ENCODE peak calls at places on chromosomes 6 and 20, in six cellular contexts. One of them, this sample, is unnamed.

GRCh38 chr6:109445382-109445781 is 4.9 kb downstream of the SMPD2 start:
- DNase-seq in neuronal stem cell: no peak
- DNase-seq in adrenal gland: no peak
- DNase-seq in pancreas: no peak
- DNase-seq in heart right ventricle: no peak
- DNase-seq in A549: peak; percentile 25
- DNase-seq in this sample: no peak

GRCh38 chr6:142942805-142943227 is 2.2 kb downstream of the HIVEP2 start:
- DNase-seq in neuronal stem cell: no peak
- DNase-seq in adrenal gland: no peak
- DNase-seq in pancreas: no peak
- DNase-seq in heart right ventricle: no peak
- DNase-seq in A549: peak; percentile 34
- DNase-seq in this sample: no peak

GRCh38 chr20:60101894-60102281 is 143.7 kb downstream of the CDH26 start:
- DNase-seq in neuronal stem cell: no peak
- DNase-seq in adrenal gland: no peak
- DNase-seq in pancreas: no peak
- DNase-seq in heart right ventricle: no peak
- DNase-seq in A549: no peak
- DNase-seq in this sample: no peak

GRCh38 chr6:48476257-48476656 is 365.3 kb upstream of the PTCHD4 start:
- DNase-seq in neuronal stem cell: peak; percentile 6
- DNase-seq in adrenal gland: no peak
- DNase-seq in pancreas: no peak
- DNase-seq in heart right ventricle: no peak
- DNase-seq in A549: no peak
- DNase-seq in this sample: no peak

GRCh38 chr6:29016559-29017427 is 11.7 kb upstream of the ZNF311 start:
- DNase-seq in neuronal stem cell: peak; percentile 89
- DNase-seq in adrenal gland: peak; percentile 56
- DNase-seq in pancreas: peak; percentile 87
- DNase-seq in heart right ventricle: peak; percentile 80
- DNase-seq in A549: peak; percentile 46
- DNase-seq in this sample: peak; percentile 67

GRCh38 chr20:37941332-37941731 is 38.4 kb downstream of the VSTM2L start:
- DNase-seq in neuronal stem cell: no peak
- DNase-seq in adrenal gland: no peak
- DNase-seq in pancreas: no peak
- DNase-seq in heart right ventricle: no peak
- DNase-seq in A549: peak; percentile 40
- DNase-seq in this sample: no peak

GRCh38 chr6:145963216-145964068 is 716 bp downstream of the SHPRH start:
- DNase-seq in neuronal stem cell: peak; percentile 1
- DNase-seq in adrenal gland: no peak
- DNase-seq in pancreas: peak; percentile 73
- DNase-seq in heart right ventricle: no peak
- DNase-seq in A549: peak; percentile 38
- DNase-seq in this sample: peak; percentile 48

GRCh38 chr6:49898904-49899566 is 32.7 kb upstream of the CRISP1 start:
- DNase-seq in neuronal stem cell: no peak
- DNase-seq in adrenal gland: no peak
- DNase-seq in pancreas: no peak
- DNase-seq in heart right ventricle: no peak
- DNase-seq in A549: no peak
- DNase-seq in this sample: no peak

GRCh38 chr6:108710560-108710959 is 137.7 kb upstream of the ARMC2 start:
- DNase-seq in neuronal stem cell: no peak
- DNase-seq in adrenal gland: no peak
- DNase-seq in pancreas: no peak
- DNase-seq in heart right ventricle: no peak
- DNase-seq in A549: no peak
- DNase-seq in this sample: no peak

GRCh38 chr6:17865243-17865642 is 122.2 kb downstream of the KIF13A start:
- DNase-seq in neuronal stem cell: no peak
- DNase-seq in adrenal gland: no peak
- DNase-seq in pancreas: no peak
- DNase-seq in heart right ventricle: no peak
- DNase-seq in A549: no peak
- DNase-seq in this sample: no peak

GRCh38 chr6:137291441-137291840 is 72.3 kb upstream of the IFNGR1 start:
- DNase-seq in neuronal stem cell: no peak
- DNase-seq in adrenal gland: peak; percentile 54
- DNase-seq in pancreas: no peak
- DNase-seq in heart right ventricle: peak; percentile 59
- DNase-seq in A549: no peak
- DNase-seq in this sample: no peak

GRCh38 chr20:14288341-14289330 is 48.8 kb downstream of the FLRT3 start:
- DNase-seq in neuronal stem cell: no peak
- DNase-seq in adrenal gland: no peak
- DNase-seq in pancreas: no peak
- DNase-seq in heart right ventricle: no peak
- DNase-seq in A549: peak; percentile 33
- DNase-seq in this sample: no peak

GRCh38 chr6:52590634-52590985 is 13.8 kb upstream of the TRAM2 start:
- DNase-seq in neuronal stem cell: no peak
- DNase-seq in adrenal gland: no peak
- DNase-seq in pancreas: no peak
- DNase-seq in heart right ventricle: no peak
- DNase-seq in A549: no peak
- DNase-seq in this sample: no peak

GRCh38 chr6:157020398-157021266 is 243.5 kb downstream of the ARID1B start:
- DNase-seq in neuronal stem cell: no peak
- DNase-seq in adrenal gland: peak; percentile 59
- DNase-seq in pancreas: peak; percentile 79
- DNase-seq in heart right ventricle: peak; percentile 54
- DNase-seq in A549: peak; percentile 52
- DNase-seq in this sample: peak; percentile 72

GRCh38 chr6:15620616-15621015 is 42.2 kb downstream of the DTNBP1 start:
- DNase-seq in neuronal stem cell: no peak
- DNase-seq in adrenal gland: no peak
- DNase-seq in pancreas: no peak
- DNase-seq in heart right ventricle: no peak
- DNase-seq in A549: no peak
- DNase-seq in this sample: no peak

GRCh38 chr6:168827484-168827883 is 386.5 kb downstream of the SMOC2 start:
- DNase-seq in neuronal stem cell: no peak
- DNase-seq in adrenal gland: no peak
- DNase-seq in pancreas: no peak
- DNase-seq in heart right ventricle: no peak
- DNase-seq in A549: no peak
- DNase-seq in this sample: no peak

GRCh38 chr6:81859884-81860283 is 107.4 kb upstream of the TENT5A start:
- DNase-seq in neuronal stem cell: no peak
- DNase-seq in adrenal gland: no peak
- DNase-seq in pancreas: no peak
- DNase-seq in heart right ventricle: peak; percentile 43
- DNase-seq in A549: no peak
- DNase-seq in this sample: no peak

GRCh38 chr20:48614593-48615274 is 213.1 kb downstream of the PREX1 start:
- DNase-seq in neuronal stem cell: no peak
- DNase-seq in adrenal gland: no peak
- DNase-seq in pancreas: no peak
- DNase-seq in heart right ventricle: no peak
- DNase-seq in A549: no peak
- DNase-seq in this sample: no peak

GRCh38 chr6:6810727-6811126 is 222.2 kb downstream of the LY86 start:
- DNase-seq in neuronal stem cell: no peak
- DNase-seq in adrenal gland: no peak
- DNase-seq in pancreas: no peak
- DNase-seq in heart right ventricle: no peak
- DNase-seq in A549: no peak
- DNase-seq in this sample: no peak

GRCh38 chr6:55082021-55082420 is 92.3 kb upstream of the HCRTR2 start:
- DNase-seq in neuronal stem cell: no peak
- DNase-seq in adrenal gland: no peak
- DNase-seq in pancreas: no peak
- DNase-seq in heart right ventricle: no peak
- DNase-seq in A549: no peak
- DNase-seq in this sample: no peak

GRCh38 chr6:128161263-128161662 is 260.4 kb upstream of the THEMIS start:
- DNase-seq in neuronal stem cell: no peak
- DNase-seq in adrenal gland: no peak
- DNase-seq in pancreas: no peak
- DNase-seq in heart right ventricle: no peak
- DNase-seq in A549: no peak
- DNase-seq in this sample: no peak

GRCh38 chr6:159298840-159299239 is 129.6 kb downstream of the FNDC1 start:
- DNase-seq in neuronal stem cell: no peak
- DNase-seq in adrenal gland: no peak
- DNase-seq in pancreas: no peak
- DNase-seq in heart right ventricle: no peak
- DNase-seq in A549: no peak
- DNase-seq in this sample: no peak

GRCh38 chr6:105991561-105992314 is 94.4 kb upstream of the PRDM1 start:
- DNase-seq in neuronal stem cell: no peak
- DNase-seq in adrenal gland: no peak
- DNase-seq in pancreas: peak; percentile 67
- DNase-seq in heart right ventricle: no peak
- DNase-seq in A549: peak; percentile 18
- DNase-seq in this sample: no peak

GRCh38 chr6:46963626-46964025 is 41.9 kb upstream of the ADGRF5 start:
- DNase-seq in neuronal stem cell: no peak
- DNase-seq in adrenal gland: no peak
- DNase-seq in pancreas: no peak
- DNase-seq in heart right ventricle: peak; percentile 56
- DNase-seq in A549: no peak
- DNase-seq in this sample: no peak

GRCh38 chr6:100271625-100272024 is 193.1 kb downstream of the SIM1 start:
- DNase-seq in neuronal stem cell: no peak
- DNase-seq in adrenal gland: no peak
- DNase-seq in pancreas: no peak
- DNase-seq in heart right ventricle: no peak
- DNase-seq in A549: no peak
- DNase-seq in this sample: no peak

GRCh38 chr6:18100296-18100695 is 22.2 kb downstream of the NHLRC1 start:
- DNase-seq in neuronal stem cell: no peak
- DNase-seq in adrenal gland: no peak
- DNase-seq in pancreas: no peak
- DNase-seq in heart right ventricle: no peak
- DNase-seq in A549: no peak
- DNase-seq in this sample: no peak

GRCh38 chr20:19786311-19786710 is 28.3 kb downstream of the RIN2 start:
- DNase-seq in neuronal stem cell: no peak
- DNase-seq in adrenal gland: peak; percentile 50
- DNase-seq in pancreas: no peak
- DNase-seq in heart right ventricle: peak; percentile 75
- DNase-seq in A549: no peak
- DNase-seq in this sample: peak; percentile 66

GRCh38 chr20:22449115-22449973 is 135.0 kb downstream of the FOXA2 start:
- DNase-seq in neuronal stem cell: no peak
- DNase-seq in adrenal gland: peak; percentile 16
- DNase-seq in pancreas: no peak
- DNase-seq in heart right ventricle: no peak
- DNase-seq in A549: no peak
- DNase-seq in this sample: no peak

GRCh38 chr20:22442318-22442717 is 142.1 kb downstream of the FOXA2 start:
- DNase-seq in neuronal stem cell: no peak
- DNase-seq in adrenal gland: no peak
- DNase-seq in pancreas: no peak
- DNase-seq in heart right ventricle: no peak
- DNase-seq in A549: no peak
- DNase-seq in this sample: no peak

GRCh38 chr20:22450540-22450939 is 133.8 kb downstream of the FOXA2 start:
- DNase-seq in neuronal stem cell: no peak
- DNase-seq in adrenal gland: no peak
- DNase-seq in pancreas: no peak
- DNase-seq in heart right ventricle: no peak
- DNase-seq in A549: no peak
- DNase-seq in this sample: no peak

GRCh38 chr20:22446613-22447447 is 137.5 kb downstream of the FOXA2 start:
- DNase-seq in neuronal stem cell: no peak
- DNase-seq in adrenal gland: no peak
- DNase-seq in pancreas: no peak
- DNase-seq in heart right ventricle: no peak
- DNase-seq in A549: no peak
- DNase-seq in this sample: no peak

GRCh38 chr20:22447448-22447778 is 137.0 kb downstream of the FOXA2 start:
- DNase-seq in neuronal stem cell: no peak
- DNase-seq in adrenal gland: no peak
- DNase-seq in pancreas: no peak
- DNase-seq in heart right ventricle: no peak
- DNase-seq in A549: no peak
- DNase-seq in this sample: no peak
- H3K4me1 ChIP-seq in neuronal stem cell: no peaks in the 10 kb centered on the region
- H3K4me1 ChIP-seq in adrenal gland: no peaks in the 10 kb centered on the region
- H3K4me1 ChIP-seq in pancreas: peaks cover 8% of the 10 kb centered on the region
- H3K4me1 ChIP-seq in heart right ventricle: no peaks in the 10 kb centered on the region
- H3K4me1 ChIP-seq in A549: peaks cover 13% of the 10 kb centered on the region
- H3K4me1 ChIP-seq in this sample: peaks cover 10% of the 10 kb centered on the region

GRCh38 chr6:38701551-38701950 is 1.4 kb downstream of the GLO1 start:
- DNase-seq in neuronal stem cell: no peak
- DNase-seq in adrenal gland: no peak
- DNase-seq in pancreas: no peak
- DNase-seq in heart right ventricle: no peak
- DNase-seq in A549: no peak
- DNase-seq in this sample: no peak
- H3K4me3 ChIP-seq in neuronal stem cell: no peak overlapping the region
- H3K4me3 ChIP-seq in adrenal gland: no peak overlapping the region
- H3K4me3 ChIP-seq in pancreas: no peak overlapping the region
- H3K4me3 ChIP-seq in heart right ventricle: no peak overlapping the region
- H3K4me3 ChIP-seq in A549: no peak overlapping the region
- H3K4me3 ChIP-seq in this sample: no peak overlapping the region

GRCh38 chr6:16809753-16810358 is 48.6 kb upstream of the ATXN1 start:
- DNase-seq in neuronal stem cell: no peak
- DNase-seq in adrenal gland: no peak
- DNase-seq in pancreas: no peak
- DNase-seq in heart right ventricle: no peak
- DNase-seq in A549: no peak
- DNase-seq in this sample: no peak
- H3K27ac ChIP-seq in neuronal stem cell: no peak overlapping the region
- H3K27ac ChIP-seq in adrenal gland: no peak overlapping the region
- H3K27ac ChIP-seq in pancreas: no peak overlapping the region
- H3K27ac ChIP-seq in heart right ventricle: no peak overlapping the region
- H3K27ac ChIP-seq in A549: no peak overlapping the region
- H3K27ac ChIP-seq in this sample: no peak overlapping the region

GRCh38 chr6:111740506-111740905 is 132.7 kb downstream of the FYN start:
- DNase-seq in neuronal stem cell: no peak
- DNase-seq in adrenal gland: no peak
- DNase-seq in pancreas: no peak
- DNase-seq in heart right ventricle: no peak
- DNase-seq in A549: no peak
- DNase-seq in this sample: no peak

GRCh38 chr6:111738631-111739030 is 133.0 kb upstream of the TRAF3IP2 start:
- DNase-seq in neuronal stem cell: no peak
- DNase-seq in adrenal gland: no peak
- DNase-seq in pancreas: no peak
- DNase-seq in heart right ventricle: no peak
- DNase-seq in A549: no peak
- DNase-seq in this sample: no peak

GRCh38 chr6:111738156-111738555 is 132.5 kb upstream of the TRAF3IP2 start:
- DNase-seq in neuronal stem cell: no peak
- DNase-seq in adrenal gland: no peak
- DNase-seq in pancreas: no peak
- DNase-seq in heart right ventricle: no peak
- DNase-seq in A549: no peak
- DNase-seq in this sample: no peak

GRCh38 chr6:111741177-111741952 is 131.9 kb downstream of the FYN start:
- DNase-seq in neuronal stem cell: no peak
- DNase-seq in adrenal gland: no peak
- DNase-seq in pancreas: no peak
- DNase-seq in heart right ventricle: no peak
- DNase-seq in A549: no peak
- DNase-seq in this sample: no peak

GRCh38 chr6:111739257-111739696 is 133.6 kb upstream of the TRAF3IP2 start:
- DNase-seq in neuronal stem cell: no peak
- DNase-seq in adrenal gland: no peak
- DNase-seq in pancreas: no peak
- DNase-seq in heart right ventricle: no peak
- DNase-seq in A549: no peak
- DNase-seq in this sample: no peak
- H3K4me1 ChIP-seq in neuronal stem cell: peaks cover 22% of the 10 kb centered on the region
- H3K4me1 ChIP-seq in adrenal gland: peaks cover 10% of the 10 kb centered on the region
- H3K4me1 ChIP-seq in pancreas: no peaks in the 10 kb centered on the region
- H3K4me1 ChIP-seq in heart right ventricle: peaks cover 87% of the 10 kb centered on the region
- H3K4me1 ChIP-seq in A549: no peaks in the 10 kb centered on the region
- H3K4me1 ChIP-seq in this sample: peaks cover 22% of the 10 kb centered on the region

This sample was measured in SJSA1.